ENCODE peak calls at places on chromosomes 2 and 18, in four cellular contexts. T, Z, J and X are unnamed samples.

GRCh38 chr2:25294573-25295462 is 46.9 kb downstream of the DNMT3A start:
- DNase-seq in T (peak; percentile 86), Z (no peak), J (peak; percentile 12), X (peak; percentile 57)

GRCh38 chr18:42131044-42131939 is 176.3 kb downstream of the PIK3C3 start:
- DNase-seq in T (no peak), Z (peak; percentile 52), J (no peak), X (no peak)

GRCh38 chr2:45396671-45397070 is 214.4 kb downstream of the SRBD1 start:
- DNase-seq in T (no peak), Z (no peak), J (no peak), X (no peak)

GRCh38 chr2:50995610-50996009 is 36.3 kb downstream of the NRXN1 start:
- DNase-seq in T (no peak), Z (no peak), J (no peak), X (no peak)

GRCh38 chr2:195414479-195414878 is 242.5 kb upstream of the SLC39A10 start:
- DNase-seq in T (no peak), Z (no peak), J (no peak), X (no peak)

GRCh38 chr18:31401156-31402025 is 24.8 kb downstream of the DSG4 start:
- DNase-seq in T (no peak), Z (no peak), J (no peak), X (no peak)

GRCh38 chr2:3307901-3308300 is 69.7 kb downstream of the EIPR1 start:
- DNase-seq in T (no peak), Z (no peak), J (no peak), X (no peak)

GRCh38 chr2:150478206-150478974 is 9.1 kb downstream of the RND3 start:
- DNase-seq in T (no peak), Z (no peak), J (no peak), X (no peak)

GRCh38 chr18:77090546-77091200 is 41.9 kb downstream of the MBP start:
- DNase-seq in T (no peak), Z (no peak), J (no peak), X (no peak)

GRCh38 chr2:121044412-121044811 is 240.6 kb downstream of the TFCP2L1 start:
- DNase-seq in T (no peak), Z (no peak), J (no peak), X (no peak)

GRCh38 chr2:85830645-85831044 is 58.1 kb downstream of the ST3GAL5 start:
- DNase-seq in T (no peak), Z (no peak), J (no peak), X (no peak)

GRCh38 chr2:190343500-190344274 is at the start of gene INPP1:
- DNase-seq in T (peak; percentile 73), Z (peak; percentile 83), J (no peak), X (peak; percentile 6)

GRCh38 chr2:23988371-23988770 is 21.5 kb upstream of the MFSD2B start:
- DNase-seq in T (no peak), Z (no peak), J (no peak), X (no peak)

GRCh38 chr2:106068415-106068814 is 125.7 kb downstream of the UXS1 start:
- DNase-seq in T (no peak), Z (no peak), J (no peak), X (no peak)

GRCh38 chr2:110858135-110858737 is 125.9 kb downstream of the ACOXL start:
- DNase-seq in T (no peak), Z (no peak), J (no peak), X (no peak)

GRCh38 chr2:60735496-60736250 is 20.4 kb upstream of the PAPOLG start:
- DNase-seq in T (peak; percentile 26), Z (no peak), J (no peak), X (no peak)

GRCh38 chr18:61888622-61889021 is 4.2 kb downstream of the RNF152 start:
- DNase-seq in T (no peak), Z (no peak), J (no peak), X (no peak)

GRCh38 chr18:23243178-23243577 is 107.9 kb downstream of the CABLES1 start:
- DNase-seq in T (peak; percentile 75), Z (no peak), J (no peak), X (no peak)

GRCh38 chr2:217950401-217950871 is 52.4 kb downstream of the TNS1 start:
- DNase-seq in T (no peak), Z (peak; percentile 44), J (no peak), X (no peak)

GRCh38 chr2:129374452-129374851 is 605.0 kb upstream of the RAB6C start:
- DNase-seq in T (no peak), Z (no peak), J (no peak), X (no peak)

GRCh38 chr2:50346104-50346503 is 685.8 kb downstream of the NRXN1 start:
- DNase-seq in T (no peak), Z (no peak), J (no peak), X (no peak)

GRCh38 chr2:217382794-217383193 is 522.9 kb upstream of the TNP1 start:
- DNase-seq in T (no peak), Z (no peak), J (no peak), X (no peak)

GRCh38 chr18:58882039-58882438 is 17.4 kb downstream of the ZNF532 start:
- DNase-seq in T (no peak), Z (no peak), J (no peak), X (no peak)

GRCh38 chr2:100013892-100014677 is 128.3 kb downstream of the AFF3 start:
- DNase-seq in T (peak; percentile 62), Z (no peak), J (peak; percentile 81), X (no peak)

GRCh38 chr2:141557329-141558098 is 573.3 kb downstream of the LRP1B start:
- DNase-seq in T (no peak), Z (no peak), J (no peak), X (no peak)

GRCh38 chr2:216017365-216017764 is 4.0 kb upstream of the MREG start:
- DNase-seq in T (peak; percentile 57), Z (no peak), J (no peak), X (no peak)

GRCh38 chr2:121291251-121291580 is 6.2 kb upstream of the TFCP2L1 start:
- DNase-seq in T (no peak), Z (no peak), J (no peak), X (no peak)

GRCh38 chr2:72933207-72933606 is 15.9 kb downstream of the EMX1 start:
- DNase-seq in T (no peak), Z (no peak), J (no peak), X (no peak)

GRCh38 chr18:79681484-79682387 is 2.1 kb downstream of the CTDP1 start:
- DNase-seq in T (peak; percentile 67), Z (no peak), J (no peak), X (no peak)

DNA sequence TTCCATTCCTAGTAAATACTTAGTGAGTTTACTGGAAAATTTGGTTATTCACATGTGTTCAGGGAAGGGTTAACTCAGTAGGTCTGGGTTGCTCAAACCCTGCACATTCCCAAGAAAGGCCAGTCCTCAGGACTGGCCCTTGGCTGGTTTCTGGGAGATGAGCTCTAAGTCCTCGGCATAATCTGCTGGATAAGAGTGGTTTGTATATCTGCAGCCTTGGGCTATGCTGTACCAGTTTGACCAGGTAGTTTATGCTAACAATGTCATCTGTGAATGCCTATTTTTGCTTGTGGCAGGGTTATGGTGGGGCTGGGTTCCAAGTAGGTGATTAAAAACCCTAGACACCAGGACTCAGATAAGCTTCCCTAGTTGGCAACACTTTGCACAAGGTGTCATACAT is 7.4 kb upstream of the PTH2R start:
- DNase-seq in T (no peak), Z (no peak), J (no peak), X (no peak)
- TF ChIP-seq POLR2A in T (no peak), Z (no peak), J (no peak), X (no peak)

GRCh38 chr2:43074592-43075053 is 151.8 kb downstream of the ZFP36L2 start:
- DNase-seq in T (no peak), Z (peak; percentile 36), J (no peak), X (no peak)
- H3K27ac ChIP-seq in T (peak overlapping the region; percentile 86), Z (peak overlapping the region; percentile 79), J (no peak overlapping the region), X (peak overlapping the region; percentile 68)

GRCh38 chr2:10137053-10137843 is 14.7 kb downstream of the RRM2 start:
- DNase-seq in T (no peak), Z (no peak), J (no peak), X (no peak)
- TF ChIP-seq POLR2A in T (no peak), Z (no peak), J (no peak), X (no peak)

DNA sequence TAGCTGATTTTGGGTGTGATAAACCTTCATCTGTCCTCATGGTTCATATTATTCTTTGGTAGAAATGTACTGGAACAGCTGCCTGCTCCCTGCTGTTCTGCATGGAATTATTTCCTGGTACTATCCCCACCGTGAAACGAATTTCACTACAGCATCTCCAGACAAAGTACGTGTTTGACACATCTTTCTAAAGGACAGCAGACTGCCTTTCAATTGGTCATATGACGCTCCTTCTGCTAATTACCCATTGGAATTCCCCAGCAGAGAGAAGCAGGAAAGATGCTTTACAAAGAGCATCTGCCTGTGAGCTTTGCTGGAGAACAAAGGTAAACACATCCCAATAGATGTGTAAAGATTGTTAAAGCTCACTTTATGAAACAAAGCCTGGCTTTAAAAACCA is 4.4 kb upstream of the RFX8 start:
- DNase-seq in T (no peak), Z (no peak), J (no peak), X (no peak)
- H3K27ac ChIP-seq in T (no peak overlapping the region), Z (no peak overlapping the region), J (no peak overlapping the region), X (no peak overlapping the region)

GRCh38 chr2:232573821-232574435 is 23.4 kb downstream of the EIF4E2 start:
- DNase-seq in T (no peak), Z (no peak), J (no peak), X (no peak)
- TF ChIP-seq POLR2A in T (no peak), Z (no peak), J (no peak), X (no peak)

GRCh38 chr2:43311276-43311675 is 84.9 kb upstream of the ZFP36L2 start:
- DNase-seq in T (no peak), Z (no peak), J (no peak), X (no peak)

GRCh38 chr2:43312751-43313641 is 86.6 kb upstream of the ZFP36L2 start:
- DNase-seq in T (no peak), Z (no peak), J (no peak), X (no peak)

GRCh38 chr2:43307046-43307445 is 80.6 kb upstream of the ZFP36L2 start:
- DNase-seq in T (no peak), Z (no peak), J (no peak), X (no peak)

GRCh38 chr2:43307973-43308372 is 81.6 kb upstream of the ZFP36L2 start:
- DNase-seq in T (no peak), Z (no peak), J (no peak), X (no peak)

GRCh38 chr2:43309935-43310334 is 83.5 kb upstream of the ZFP36L2 start:
- DNase-seq in T (no peak), Z (no peak), J (no peak), X (no peak)
- H3K27ac ChIP-seq in T (peak overlapping the region; percentile 53), Z (no peak overlapping the region), J (no peak overlapping the region), X (no peak overlapping the region)